ENCODE peak calls at places on chromosomes 12 and 14, in nine cellular contexts. One of them, this sample, is unnamed. For H3K27me3, the result is how much of the 10 kb centered on the place peaks cover.

GRCh38 chr12:11771895-11772502 is 122.5 kb downstream of the ETV6 start:
- DNase-seq in tibial artery: no peak
- DNase-seq in CD4-positive, alpha-beta T cell: no peak
- DNase-seq in esophagus muscularis mucosa: no peak
- DNase-seq in mesendoderm: no peak
- DNase-seq in right cardiac atrium: no peak
- DNase-seq in left ventricle myocardium inferior: no peak
- DNase-seq in right lobe of liver: no peak
- DNase-seq in spleen: no peak
- DNase-seq in this sample: no peak

GRCh38 chr14:72745546-72745945 is 148.4 kb downstream of the DPF3 start:
- DNase-seq in tibial artery: no peak
- DNase-seq in CD4-positive, alpha-beta T cell: no peak
- DNase-seq in esophagus muscularis mucosa: no peak
- DNase-seq in mesendoderm: no peak
- DNase-seq in right cardiac atrium: no peak
- DNase-seq in left ventricle myocardium inferior: no peak
- DNase-seq in right lobe of liver: no peak
- DNase-seq in spleen: no peak
- DNase-seq in this sample: no peak

GRCh38 chr14:60561845-60562746 is 53.1 kb downstream of the SIX6 start:
- DNase-seq in tibial artery: peak
- DNase-seq in CD4-positive, alpha-beta T cell: no peak
- DNase-seq in esophagus muscularis mucosa: no peak
- DNase-seq in mesendoderm: peak
- DNase-seq in right cardiac atrium: peak
- DNase-seq in left ventricle myocardium inferior: no peak
- DNase-seq in right lobe of liver: no peak
- DNase-seq in spleen: no peak
- DNase-seq in this sample: no peak

GRCh38 chr14:93939304-93940229 is 12.4 kb downstream of the FAM181A start:
- DNase-seq in tibial artery: peak
- DNase-seq in CD4-positive, alpha-beta T cell: peak
- DNase-seq in esophagus muscularis mucosa: peak
- DNase-seq in mesendoderm: peak
- DNase-seq in right cardiac atrium: peak
- DNase-seq in left ventricle myocardium inferior: peak
- DNase-seq in right lobe of liver: peak
- DNase-seq in spleen: peak
- DNase-seq in this sample: peak

GRCh38 chr12:102043928-102044327 is 17.9 kb downstream of the WASHC3 start:
- DNase-seq in tibial artery: no peak
- DNase-seq in CD4-positive, alpha-beta T cell: no peak
- DNase-seq in esophagus muscularis mucosa: no peak
- DNase-seq in mesendoderm: no peak
- DNase-seq in right cardiac atrium: no peak
- DNase-seq in left ventricle myocardium inferior: no peak
- DNase-seq in right lobe of liver: no peak
- DNase-seq in spleen: no peak
- DNase-seq in this sample: peak

GRCh38 chr12:27615331-27615891 is 80.8 kb upstream of the REP15 start:
- DNase-seq in tibial artery: no peak
- DNase-seq in CD4-positive, alpha-beta T cell: no peak
- DNase-seq in esophagus muscularis mucosa: no peak
- DNase-seq in mesendoderm: peak
- DNase-seq in right cardiac atrium: no peak
- DNase-seq in left ventricle myocardium inferior: no peak
- DNase-seq in right lobe of liver: no peak
- DNase-seq in spleen: no peak
- DNase-seq in this sample: no peak

GRCh38 chr14:74684444-74684843 is 28.4 kb downstream of the AREL1 start:
- DNase-seq in tibial artery: no peak
- DNase-seq in CD4-positive, alpha-beta T cell: no peak
- DNase-seq in esophagus muscularis mucosa: no peak
- DNase-seq in mesendoderm: no peak
- DNase-seq in right cardiac atrium: no peak
- DNase-seq in left ventricle myocardium inferior: no peak
- DNase-seq in right lobe of liver: no peak
- DNase-seq in spleen: peak
- DNase-seq in this sample: no peak

GRCh38 chr14:59325906-59326305 is 137.4 kb downstream of the DAAM1 start:
- DNase-seq in tibial artery: peak
- DNase-seq in CD4-positive, alpha-beta T cell: no peak
- DNase-seq in esophagus muscularis mucosa: no peak
- DNase-seq in mesendoderm: no peak
- DNase-seq in right cardiac atrium: no peak
- DNase-seq in left ventricle myocardium inferior: no peak
- DNase-seq in right lobe of liver: no peak
- DNase-seq in spleen: no peak
- DNase-seq in this sample: no peak

DNA sequence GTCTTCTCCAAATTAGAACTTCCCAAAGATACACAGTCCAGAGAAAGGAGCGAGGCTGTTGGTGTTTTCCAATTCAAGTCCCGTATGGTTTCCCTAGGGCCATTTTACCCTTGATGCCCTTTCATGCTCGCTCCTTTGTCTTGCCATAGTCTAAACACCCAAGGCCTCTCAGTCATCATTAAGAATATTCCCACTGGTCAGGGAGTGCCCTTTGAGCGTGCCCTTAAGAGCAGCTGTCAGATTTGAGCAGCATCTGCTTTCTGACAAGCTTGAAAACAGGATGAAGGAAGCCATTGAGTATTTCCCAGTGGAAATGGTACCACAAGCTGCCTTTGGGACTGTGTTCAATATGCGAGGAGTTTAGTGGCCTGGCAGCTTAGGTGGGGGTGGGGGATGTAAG is 10.4 kb upstream of the GALNT16 start:
- DNase-seq in tibial artery: no peak
- DNase-seq in CD4-positive, alpha-beta T cell: no peak
- DNase-seq in esophagus muscularis mucosa: no peak
- DNase-seq in mesendoderm: no peak
- DNase-seq in right cardiac atrium: no peak
- DNase-seq in left ventricle myocardium inferior: no peak
- DNase-seq in right lobe of liver: no peak
- DNase-seq in spleen: no peak
- DNase-seq in this sample: no peak
- H3K27ac ChIP-seq in tibial artery: no peak
- H3K27ac ChIP-seq in CD4-positive, alpha-beta T cell: no peak
- H3K27ac ChIP-seq in esophagus muscularis mucosa: no peak
- H3K27ac ChIP-seq in mesendoderm: no peak
- H3K27ac ChIP-seq in right cardiac atrium: no peak
- H3K27ac ChIP-seq in left ventricle myocardium inferior: no peak
- H3K27ac ChIP-seq in right lobe of liver: no peak
- H3K27ac ChIP-seq in spleen: no peak
- H3K27ac ChIP-seq in this sample: no peak

GRCh38 chr12:115253049-115253448 is 569.1 kb upstream of the TBX3 start:
- DNase-seq in tibial artery: no peak
- DNase-seq in CD4-positive, alpha-beta T cell: no peak
- DNase-seq in esophagus muscularis mucosa: no peak
- DNase-seq in mesendoderm: no peak
- DNase-seq in right cardiac atrium: no peak
- DNase-seq in left ventricle myocardium inferior: no peak
- DNase-seq in right lobe of liver: no peak
- DNase-seq in spleen: no peak
- DNase-seq in this sample: no peak

GRCh38 chr12:115255962-115256361 is 572.0 kb upstream of the TBX3 start:
- DNase-seq in tibial artery: no peak
- DNase-seq in CD4-positive, alpha-beta T cell: no peak
- DNase-seq in esophagus muscularis mucosa: no peak
- DNase-seq in mesendoderm: no peak
- DNase-seq in right cardiac atrium: no peak
- DNase-seq in left ventricle myocardium inferior: no peak
- DNase-seq in right lobe of liver: no peak
- DNase-seq in spleen: no peak
- DNase-seq in this sample: no peak

GRCh38 chr12:115251727-115252126 is 567.8 kb upstream of the TBX3 start:
- DNase-seq in tibial artery: no peak
- DNase-seq in CD4-positive, alpha-beta T cell: no peak
- DNase-seq in esophagus muscularis mucosa: no peak
- DNase-seq in mesendoderm: peak
- DNase-seq in right cardiac atrium: no peak
- DNase-seq in left ventricle myocardium inferior: no peak
- DNase-seq in right lobe of liver: no peak
- DNase-seq in spleen: no peak
- DNase-seq in this sample: no peak

GRCh38 chr12:115257791-115258190 is 573.8 kb upstream of the TBX3 start:
- DNase-seq in tibial artery: no peak
- DNase-seq in CD4-positive, alpha-beta T cell: no peak
- DNase-seq in esophagus muscularis mucosa: no peak
- DNase-seq in mesendoderm: no peak
- DNase-seq in right cardiac atrium: no peak
- DNase-seq in left ventricle myocardium inferior: no peak
- DNase-seq in right lobe of liver: no peak
- DNase-seq in spleen: no peak
- DNase-seq in this sample: no peak

GRCh38 chr12:115255257-115255656 is 571.3 kb upstream of the TBX3 start:
- DNase-seq in tibial artery: no peak
- DNase-seq in CD4-positive, alpha-beta T cell: no peak
- DNase-seq in esophagus muscularis mucosa: no peak
- DNase-seq in mesendoderm: peak
- DNase-seq in right cardiac atrium: no peak
- DNase-seq in left ventricle myocardium inferior: no peak
- DNase-seq in right lobe of liver: no peak
- DNase-seq in spleen: no peak
- DNase-seq in this sample: no peak
- H3K27me3 ChIP-seq in tibial artery: under half
- H3K27me3 ChIP-seq in CD4-positive, alpha-beta T cell: under half
- H3K27me3 ChIP-seq in esophagus muscularis mucosa: under half
- H3K27me3 ChIP-seq in mesendoderm: under half
- H3K27me3 ChIP-seq in right cardiac atrium: under half
- H3K27me3 ChIP-seq in left ventricle myocardium inferior: half or more
- H3K27me3 ChIP-seq in right lobe of liver: under half
- H3K27me3 ChIP-seq in spleen: under half
- H3K27me3 ChIP-seq in this sample: under half

GRCh38 chr12:119710941-119711551 is 43.1 kb downstream of the PRKAB1 start:
- DNase-seq in tibial artery: no peak
- DNase-seq in CD4-positive, alpha-beta T cell: no peak
- DNase-seq in esophagus muscularis mucosa: no peak
- DNase-seq in mesendoderm: no peak
- DNase-seq in right cardiac atrium: no peak
- DNase-seq in left ventricle myocardium inferior: no peak
- DNase-seq in right lobe of liver: no peak
- DNase-seq in spleen: no peak
- DNase-seq in this sample: no peak
- H3K27ac ChIP-seq in tibial artery: no peak
- H3K27ac ChIP-seq in CD4-positive, alpha-beta T cell: no peak
- H3K27ac ChIP-seq in esophagus muscularis mucosa: no peak
- H3K27ac ChIP-seq in mesendoderm: no peak
- H3K27ac ChIP-seq in right cardiac atrium: no peak
- H3K27ac ChIP-seq in left ventricle myocardium inferior: no peak
- H3K27ac ChIP-seq in right lobe of liver: no peak
- H3K27ac ChIP-seq in spleen: no peak
- H3K27ac ChIP-seq in this sample: no peak

DNA sequence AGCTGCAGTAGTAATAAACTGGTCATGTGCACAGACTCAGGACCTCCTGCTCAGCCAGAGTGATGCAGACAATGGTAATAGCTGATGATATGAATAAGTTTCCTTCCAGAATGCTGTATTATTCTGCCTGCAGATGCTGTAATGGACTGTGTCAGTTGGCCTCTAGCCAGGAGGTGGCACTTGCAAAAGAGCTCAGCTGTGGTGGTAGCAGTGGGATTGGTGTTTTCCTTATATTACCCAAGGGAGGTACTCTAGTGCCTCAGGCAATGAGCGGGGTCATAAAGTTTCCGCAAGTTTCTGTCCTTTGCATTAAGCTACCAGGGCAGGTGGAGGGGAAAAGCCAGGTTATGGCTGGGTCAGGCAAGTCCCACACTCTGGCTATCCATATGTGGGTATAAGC is 14.0 kb upstream of the MUCL1 start:
- DNase-seq in tibial artery: no peak
- DNase-seq in CD4-positive, alpha-beta T cell: no peak
- DNase-seq in esophagus muscularis mucosa: no peak
- DNase-seq in mesendoderm: no peak
- DNase-seq in right cardiac atrium: no peak
- DNase-seq in left ventricle myocardium inferior: no peak
- DNase-seq in right lobe of liver: no peak
- DNase-seq in spleen: no peak
- DNase-seq in this sample: no peak
- H3K27me3 ChIP-seq in tibial artery: under half
- H3K27me3 ChIP-seq in CD4-positive, alpha-beta T cell: under half
- H3K27me3 ChIP-seq in esophagus muscularis mucosa: under half
- H3K27me3 ChIP-seq in mesendoderm: under half
- H3K27me3 ChIP-seq in right cardiac atrium: under half
- H3K27me3 ChIP-seq in left ventricle myocardium inferior: under half
- H3K27me3 ChIP-seq in right lobe of liver: under half
- H3K27me3 ChIP-seq in spleen: under half
- H3K27me3 ChIP-seq in this sample: under half

GRCh38 chr12:89756100-89756637 is 47.5 kb upstream of the ATP2B1 start:
- DNase-seq in tibial artery: no peak
- DNase-seq in CD4-positive, alpha-beta T cell: no peak
- DNase-seq in esophagus muscularis mucosa: no peak
- DNase-seq in mesendoderm: no peak
- DNase-seq in right cardiac atrium: no peak
- DNase-seq in left ventricle myocardium inferior: no peak
- DNase-seq in right lobe of liver: no peak
- DNase-seq in spleen: no peak
- DNase-seq in this sample: no peak
- H3K27ac ChIP-seq in tibial artery: no peak
- H3K27ac ChIP-seq in CD4-positive, alpha-beta T cell: no peak
- H3K27ac ChIP-seq in esophagus muscularis mucosa: no peak
- H3K27ac ChIP-seq in mesendoderm: no peak
- H3K27ac ChIP-seq in right cardiac atrium: no peak
- H3K27ac ChIP-seq in left ventricle myocardium inferior: no peak
- H3K27ac ChIP-seq in right lobe of liver: peak
- H3K27ac ChIP-seq in spleen: peak
- H3K27ac ChIP-seq in this sample: no peak

GRCh38 chr14:69048456-69048855 is 69.4 kb upstream of the ACTN1 start:
- DNase-seq in tibial artery: no peak
- DNase-seq in CD4-positive, alpha-beta T cell: peak
- DNase-seq in esophagus muscularis mucosa: no peak
- DNase-seq in mesendoderm: no peak
- DNase-seq in right cardiac atrium: no peak
- DNase-seq in left ventricle myocardium inferior: no peak
- DNase-seq in right lobe of liver: peak
- DNase-seq in spleen: no peak
- DNase-seq in this sample: no peak
- H3K27me3 ChIP-seq in tibial artery: under half
- H3K27me3 ChIP-seq in CD4-positive, alpha-beta T cell: under half
- H3K27me3 ChIP-seq in esophagus muscularis mucosa: under half
- H3K27me3 ChIP-seq in mesendoderm: under half
- H3K27me3 ChIP-seq in right cardiac atrium: under half
- H3K27me3 ChIP-seq in left ventricle myocardium inferior: under half
- H3K27me3 ChIP-seq in right lobe of liver: under half
- H3K27me3 ChIP-seq in spleen: under half
- H3K27me3 ChIP-seq in this sample: under half

GRCh38 chr12:51910168-51910567 is 2.9 kb downstream of the ACVRL1 start:
- DNase-seq in tibial artery: no peak
- DNase-seq in CD4-positive, alpha-beta T cell: no peak
- DNase-seq in esophagus muscularis mucosa: no peak
- DNase-seq in mesendoderm: no peak
- DNase-seq in right cardiac atrium: no peak
- DNase-seq in left ventricle myocardium inferior: no peak
- DNase-seq in right lobe of liver: no peak
- DNase-seq in spleen: no peak
- DNase-seq in this sample: no peak
- H3K27ac ChIP-seq in tibial artery: no peak
- H3K27ac ChIP-seq in CD4-positive, alpha-beta T cell: no peak
- H3K27ac ChIP-seq in esophagus muscularis mucosa: peak
- H3K27ac ChIP-seq in mesendoderm: no peak
- H3K27ac ChIP-seq in right cardiac atrium: peak
- H3K27ac ChIP-seq in left ventricle myocardium inferior: peak
- H3K27ac ChIP-seq in right lobe of liver: no peak
- H3K27ac ChIP-seq in spleen: peak
- H3K27ac ChIP-seq in this sample: no peak